ENCODE peak calls at places on chromosomes 3 and 15, in ten cellular contexts. One of them, this sample, is unnamed.

GRCh38 chr3:51966016-51966415 is 1.2 kb downstream of the PCBP4 start:
- DNase-seq in HFF-Myc: no peak
- DNase-seq in cardiac fibroblast: no peak
- DNase-seq in heart right ventricle: no peak
- DNase-seq in AG10803: no peak
- DNase-seq in A549: no peak
- DNase-seq in lower leg skin: no peak
- DNase-seq in psoas muscle: no peak
- DNase-seq in GM12864: no peak
- DNase-seq in GM12878: no peak
- DNase-seq in this sample: no peak

GRCh38 chr15:96374494-96374893 is 44.0 kb downstream of the NR2F2 start:
- DNase-seq in HFF-Myc: no peak
- DNase-seq in cardiac fibroblast: peak
- DNase-seq in heart right ventricle: no peak
- DNase-seq in AG10803: no peak
- DNase-seq in A549: no peak
- DNase-seq in lower leg skin: no peak
- DNase-seq in psoas muscle: no peak
- DNase-seq in GM12864: no peak
- DNase-seq in GM12878: no peak
- DNase-seq in this sample: peak

GRCh38 chr3:161310649-161311423 is 60.5 kb downstream of the SPTSSB start:
- DNase-seq in HFF-Myc: no peak
- DNase-seq in cardiac fibroblast: no peak
- DNase-seq in heart right ventricle: no peak
- DNase-seq in AG10803: no peak
- DNase-seq in A549: no peak
- DNase-seq in lower leg skin: no peak
- DNase-seq in psoas muscle: no peak
- DNase-seq in GM12864: peak
- DNase-seq in GM12878: peak
- DNase-seq in this sample: no peak

GRCh38 chr15:68797589-68798377 is 22.9 kb downstream of the ANP32A start:
- DNase-seq in HFF-Myc: no peak
- DNase-seq in cardiac fibroblast: peak
- DNase-seq in heart right ventricle: peak
- DNase-seq in AG10803: no peak
- DNase-seq in A549: no peak
- DNase-seq in lower leg skin: no peak
- DNase-seq in psoas muscle: no peak
- DNase-seq in GM12864: no peak
- DNase-seq in GM12878: no peak
- DNase-seq in this sample: no peak

GRCh38 chr3:139295040-139295439 is 48.8 kb upstream of the MRPS22 start:
- DNase-seq in HFF-Myc: no peak
- DNase-seq in cardiac fibroblast: no peak
- DNase-seq in heart right ventricle: no peak
- DNase-seq in AG10803: peak
- DNase-seq in A549: no peak
- DNase-seq in lower leg skin: no peak
- DNase-seq in psoas muscle: no peak
- DNase-seq in GM12864: no peak
- DNase-seq in GM12878: no peak
- DNase-seq in this sample: no peak

GRCh38 chr3:56654460-56654859 is 28.6 kb downstream of the TASOR start:
- DNase-seq in HFF-Myc: no peak
- DNase-seq in cardiac fibroblast: no peak
- DNase-seq in heart right ventricle: no peak
- DNase-seq in AG10803: no peak
- DNase-seq in A549: no peak
- DNase-seq in lower leg skin: no peak
- DNase-seq in psoas muscle: no peak
- DNase-seq in GM12864: no peak
- DNase-seq in GM12878: no peak
- DNase-seq in this sample: no peak

GRCh38 chr3:128592891-128593290 is 57.7 kb downstream of the RPN1 start:
- DNase-seq in HFF-Myc: no peak
- DNase-seq in cardiac fibroblast: no peak
- DNase-seq in heart right ventricle: no peak
- DNase-seq in AG10803: no peak
- DNase-seq in A549: no peak
- DNase-seq in lower leg skin: no peak
- DNase-seq in psoas muscle: no peak
- DNase-seq in GM12864: no peak
- DNase-seq in GM12878: no peak
- DNase-seq in this sample: no peak

GRCh38 chr3:195268608-195269309 is 2.2 kb downstream of the XXYLT1 start:
- DNase-seq in HFF-Myc: no peak
- DNase-seq in cardiac fibroblast: no peak
- DNase-seq in heart right ventricle: no peak
- DNase-seq in AG10803: no peak
- DNase-seq in A549: no peak
- DNase-seq in lower leg skin: peak
- DNase-seq in psoas muscle: no peak
- DNase-seq in GM12864: no peak
- DNase-seq in GM12878: no peak
- DNase-seq in this sample: no peak

GRCh38 chr3:38645601-38646000 is 3.9 kb downstream of the SCN5A start:
- DNase-seq in HFF-Myc: no peak
- DNase-seq in cardiac fibroblast: no peak
- DNase-seq in heart right ventricle: no peak
- DNase-seq in AG10803: no peak
- DNase-seq in A549: no peak
- DNase-seq in lower leg skin: peak
- DNase-seq in psoas muscle: no peak
- DNase-seq in GM12864: no peak
- DNase-seq in GM12878: no peak
- DNase-seq in this sample: no peak

GRCh38 chr3:63295356-63295755 is 17.2 kb downstream of the SYNPR start:
- DNase-seq in HFF-Myc: no peak
- DNase-seq in cardiac fibroblast: no peak
- DNase-seq in heart right ventricle: no peak
- DNase-seq in AG10803: no peak
- DNase-seq in A549: no peak
- DNase-seq in lower leg skin: no peak
- DNase-seq in psoas muscle: no peak
- DNase-seq in GM12864: no peak
- DNase-seq in GM12878: no peak
- DNase-seq in this sample: no peak

GRCh38 chr3:63290686-63291085 is 12.6 kb downstream of the SYNPR start:
- DNase-seq in HFF-Myc: no peak
- DNase-seq in cardiac fibroblast: no peak
- DNase-seq in heart right ventricle: no peak
- DNase-seq in AG10803: no peak
- DNase-seq in A549: no peak
- DNase-seq in lower leg skin: no peak
- DNase-seq in psoas muscle: no peak
- DNase-seq in GM12864: no peak
- DNase-seq in GM12878: no peak
- DNase-seq in this sample: no peak

GRCh38 chr3:63294332-63294731 is 16.2 kb downstream of the SYNPR start:
- DNase-seq in HFF-Myc: no peak
- DNase-seq in cardiac fibroblast: no peak
- DNase-seq in heart right ventricle: no peak
- DNase-seq in AG10803: no peak
- DNase-seq in A549: no peak
- DNase-seq in lower leg skin: no peak
- DNase-seq in psoas muscle: no peak
- DNase-seq in GM12864: no peak
- DNase-seq in GM12878: no peak
- DNase-seq in this sample: no peak

GRCh38 chr3:63296249-63296648 is 18.1 kb downstream of the SYNPR start:
- DNase-seq in HFF-Myc: no peak
- DNase-seq in cardiac fibroblast: no peak
- DNase-seq in heart right ventricle: no peak
- DNase-seq in AG10803: no peak
- DNase-seq in A549: no peak
- DNase-seq in lower leg skin: no peak
- DNase-seq in psoas muscle: no peak
- DNase-seq in GM12864: no peak
- DNase-seq in GM12878: no peak
- DNase-seq in this sample: no peak

DNA sequence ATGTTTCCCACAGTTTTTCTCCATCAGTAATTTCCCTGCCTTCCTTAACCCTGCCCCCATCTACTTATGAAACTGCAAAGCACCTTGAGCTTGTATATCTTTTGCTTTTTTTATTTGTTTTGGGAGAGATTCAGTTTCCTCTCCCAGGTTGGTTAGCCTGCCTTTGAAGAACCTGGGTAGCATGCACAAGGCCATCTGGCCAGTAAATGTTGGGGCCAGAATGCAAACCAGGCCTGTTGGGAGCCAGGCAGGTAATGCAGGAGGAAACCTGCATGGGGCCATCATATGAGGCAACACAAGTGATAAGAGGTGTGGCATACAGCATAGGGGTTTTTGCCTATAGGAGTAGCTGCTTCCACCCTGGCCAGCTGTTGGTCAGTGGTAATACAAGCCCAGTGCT is 17.7 kb downstream of the SYNPR start:
- DNase-seq in HFF-Myc: no peak
- DNase-seq in cardiac fibroblast: no peak
- DNase-seq in heart right ventricle: no peak
- DNase-seq in AG10803: no peak
- DNase-seq in A549: no peak
- DNase-seq in lower leg skin: no peak
- DNase-seq in psoas muscle: no peak
- DNase-seq in GM12864: no peak
- DNase-seq in GM12878: no peak
- DNase-seq in this sample: no peak
- H3K4me3 ChIP-seq in HFF-Myc: no peak
- H3K4me3 ChIP-seq in cardiac fibroblast: no peak
- H3K4me3 ChIP-seq in heart right ventricle: no peak
- H3K4me3 ChIP-seq in AG10803: no peak
- H3K4me3 ChIP-seq in A549: no peak
- H3K4me3 ChIP-seq in lower leg skin: no peak
- H3K4me3 ChIP-seq in psoas muscle: no peak
- H3K4me3 ChIP-seq in GM12864: no peak
- H3K4me3 ChIP-seq in GM12878: no peak
- H3K4me3 ChIP-seq in this sample: no peak

GRCh38 chr3:67593761-67594234 is 60.6 kb downstream of the SUCLG2 start:
- DNase-seq in HFF-Myc: no peak
- DNase-seq in cardiac fibroblast: peak
- DNase-seq in heart right ventricle: no peak
- DNase-seq in AG10803: peak
- DNase-seq in A549: peak
- DNase-seq in lower leg skin: no peak
- DNase-seq in psoas muscle: no peak
- DNase-seq in GM12864: no peak
- DNase-seq in GM12878: no peak
- DNase-seq in this sample: peak
- TF ChIP-seq CTCF in HFF-Myc: no peak
- TF ChIP-seq CTCF in cardiac fibroblast: peak
- TF ChIP-seq CTCF in heart right ventricle: no peak
- TF ChIP-seq CTCF in AG10803: no peak
- TF ChIP-seq CTCF in A549: peak
- TF ChIP-seq CTCF in lower leg skin: no peak
- TF ChIP-seq CTCF in psoas muscle: no peak
- TF ChIP-seq CTCF in GM12864: peak
- TF ChIP-seq CTCF in GM12878: peak
- TF ChIP-seq CTCF in this sample: peak

GRCh38 chr3:33391255-33391995 is 48.8 kb downstream of the UBP1 start:
- DNase-seq in HFF-Myc: no peak
- DNase-seq in cardiac fibroblast: no peak
- DNase-seq in heart right ventricle: no peak
- DNase-seq in AG10803: no peak
- DNase-seq in A549: no peak
- DNase-seq in lower leg skin: no peak
- DNase-seq in psoas muscle: no peak
- DNase-seq in GM12864: no peak
- DNase-seq in GM12878: no peak
- DNase-seq in this sample: no peak
- H3K4me3 ChIP-seq in HFF-Myc: no peak
- H3K4me3 ChIP-seq in cardiac fibroblast: no peak
- H3K4me3 ChIP-seq in heart right ventricle: no peak
- H3K4me3 ChIP-seq in AG10803: no peak
- H3K4me3 ChIP-seq in A549: no peak
- H3K4me3 ChIP-seq in lower leg skin: no peak
- H3K4me3 ChIP-seq in psoas muscle: no peak
- H3K4me3 ChIP-seq in GM12864: no peak
- H3K4me3 ChIP-seq in GM12878: no peak
- H3K4me3 ChIP-seq in this sample: no peak

DNA sequence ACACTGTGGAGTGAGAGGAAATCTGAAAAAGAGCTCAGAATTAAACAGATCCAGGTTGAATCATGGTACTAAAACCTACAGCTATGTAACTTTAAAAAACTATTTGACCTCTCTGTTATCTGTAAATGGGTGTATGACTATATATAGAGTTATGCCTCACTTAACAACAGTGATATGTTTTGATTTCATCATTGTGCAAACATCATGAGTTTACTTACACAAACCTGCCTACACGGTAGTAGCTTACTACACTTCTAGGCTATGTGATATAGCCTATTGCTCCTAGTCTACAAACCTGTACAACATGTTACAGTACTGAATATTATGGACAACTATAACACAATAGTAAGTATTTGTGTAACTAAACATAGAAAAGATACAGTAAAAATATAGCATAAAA is 191.6 kb upstream of the MEIS2 start:
- DNase-seq in HFF-Myc: no peak
- DNase-seq in cardiac fibroblast: no peak
- DNase-seq in heart right ventricle: no peak
- DNase-seq in AG10803: no peak
- DNase-seq in A549: no peak
- DNase-seq in lower leg skin: no peak
- DNase-seq in psoas muscle: no peak
- DNase-seq in GM12864: no peak
- DNase-seq in GM12878: no peak
- DNase-seq in this sample: peak
- TF ChIP-seq CTCF in HFF-Myc: no peak
- TF ChIP-seq CTCF in cardiac fibroblast: no peak
- TF ChIP-seq CTCF in heart right ventricle: no peak
- TF ChIP-seq CTCF in AG10803: no peak
- TF ChIP-seq CTCF in A549: no peak
- TF ChIP-seq CTCF in lower leg skin: no peak
- TF ChIP-seq CTCF in psoas muscle: no peak
- TF ChIP-seq CTCF in GM12864: no peak
- TF ChIP-seq CTCF in GM12878: no peak
- TF ChIP-seq CTCF in this sample: no peak

This sample was measured in epithelial cell of esophagus.